ENCODE peak calls at places on chromosomes 11 and 22, in ten cellular contexts. O is activated CD4-positive, CD25-positive, alpha-beta regulatory T cell; S is COR-L47; P is cardiac fibroblast; U is retina; I is anterior cingulate cortex; B is fibroblast of villous mesenchyme; X is mucosa of gallbladder; Q is HEK293T; R is dorsolateral prefrontal cortex. J is an unnamed sample.

GRCh38 chr11:32231909-32232493 is 141.1 kb downstream of the RCN1 start:
- DNase-seq in U (no peak), X (no peak), B (peak), O (no peak), P (peak), S (peak), I (no peak), Q (peak), R (no peak), J (no peak)

GRCh38 chr11:17972987-17973386 is 39.9 kb downstream of the SERGEF start:
- DNase-seq in B (peak), P (peak), X (peak), O (no peak), R (peak), Q (peak), U (peak), I (no peak), S (peak), J (no peak)

GRCh38 chr22:47036936-47037485 is 274.6 kb downstream of the TBC1D22A start:
- DNase-seq in R (no peak), B (no peak), P (no peak), U (no peak), Q (no peak), I (no peak), O (no peak), X (no peak), S (no peak), J (no peak)

GRCh38 chr22:20319041-20319744 is 667 bp downstream of the DGCR6L start:
- DNase-seq in I (no peak), S (no peak), R (peak), X (no peak), U (no peak), B (peak), O (no peak), P (peak), Q (peak), J (peak)

GRCh38 chr22:31075961-31076360 is 5.2 kb upstream of the SMTN start:
- DNase-seq in I (no peak), O (no peak), X (peak), U (no peak), Q (no peak), B (peak), R (no peak), S (no peak), P (peak), J (no peak)

GRCh38 chr11:43988040-43988793 is 45.8 kb downstream of the C11orf96 start:
- DNase-seq in Q (no peak), S (no peak), I (no peak), B (peak), R (no peak), U (peak), P (peak), O (no peak), X (no peak), J (no peak)

GRCh38 chr11:71935338-71935925 is 6.6 kb downstream of the RNF121 start:
- DNase-seq in P (no peak), I (no peak), R (no peak), B (no peak), U (no peak), X (no peak), S (no peak), Q (no peak), O (no peak), J (no peak)

GRCh38 chr11:6124245-6124644 is 16.8 kb downstream of the OR56B4 start:
- DNase-seq in Q (no peak), U (no peak), B (no peak), R (no peak), O (no peak), P (no peak), I (no peak), S (no peak), X (no peak), J (no peak)

GRCh38 chr11:83629775-83630174 is 343.6 kb upstream of the CCDC90B start:
- DNase-seq in P (no peak), X (no peak), O (no peak), Q (no peak), R (no peak), S (no peak), B (no peak), U (no peak), I (no peak), J (no peak)

GRCh38 chr22:21916309-21916918 is 36.2 kb downstream of the PPM1F start:
- DNase-seq in P (no peak), O (no peak), X (no peak), S (no peak), R (no peak), U (no peak), I (no peak), Q (no peak), B (no peak), J (no peak)

GRCh38 chr11:130876100-130876499 is 40.2 kb downstream of the SNX19 start:
- DNase-seq in U (no peak), P (no peak), B (no peak), S (no peak), I (no peak), X (no peak), O (no peak), Q (no peak), R (no peak), J (no peak)

GRCh38 chr22:46055176-46055850 is 78.4 kb upstream of the WNT7B start:
- DNase-seq in I (no peak), Q (no peak), O (no peak), X (no peak), R (peak), P (peak), B (no peak), U (no peak), S (no peak), J (no peak)

GRCh38 chr11:20161230-20161918 is 1.1 kb upstream of the DBX1 start:
- DNase-seq in P (no peak), O (no peak), X (no peak), R (no peak), Q (peak), S (no peak), B (no peak), I (no peak), U (peak), J (no peak)